ENCODE peak calls at places on chromosomes 4 and X, in five cellular contexts. One of them, this sample, is unnamed. For H3K9me3, the result is how much of the 10 kb centered on the place peaks cover.

GRCh38 chrX:16635040-16635439 is 14.9 kb upstream of the S100G start:
- DNase-seq in DND-41: no peak
- DNase-seq in SK-N-SH: no peak
- DNase-seq in hepatocyte: no peak
- DNase-seq in cardiac muscle cell: no peak
- DNase-seq in this sample: no peak

GRCh38 chr4:24802648-24803047 is 7.3 kb downstream of the SOD3 start:
- DNase-seq in DND-41: no peak
- DNase-seq in hepatocyte: no peak
- DNase-seq in SK-N-SH: no peak
- DNase-seq in cardiac muscle cell: no peak
- DNase-seq in this sample: no peak

GRCh38 chr4:70802923-70803605 is 36.6 kb downstream of the GRSF1 start:
- DNase-seq in hepatocyte: peak
- DNase-seq in DND-41: no peak
- DNase-seq in SK-N-SH: no peak
- DNase-seq in cardiac muscle cell: no peak
- DNase-seq in this sample: no peak

GRCh38 chr4:137065306-137065705 is 467.0 kb downstream of the PCDH18 start:
- DNase-seq in hepatocyte: no peak
- DNase-seq in DND-41: no peak
- DNase-seq in SK-N-SH: no peak
- DNase-seq in cardiac muscle cell: no peak
- DNase-seq in this sample: no peak

GRCh38 chr4:114277690-114278089 is 298.2 kb upstream of the ARSJ start:
- DNase-seq in DND-41: no peak
- DNase-seq in SK-N-SH: no peak
- DNase-seq in cardiac muscle cell: no peak
- DNase-seq in hepatocyte: no peak
- DNase-seq in this sample: no peak

GRCh38 chr4:86846921-86847320 is 2.3 kb downstream of the SLC10A6 start:
- DNase-seq in DND-41: no peak
- DNase-seq in SK-N-SH: no peak
- DNase-seq in hepatocyte: no peak
- DNase-seq in cardiac muscle cell: no peak
- DNase-seq in this sample: no peak

GRCh38 chr4:172998527-172999469 is 169.8 kb upstream of the GALNT7 start:
- DNase-seq in hepatocyte: no peak
- DNase-seq in cardiac muscle cell: no peak
- DNase-seq in SK-N-SH: no peak
- DNase-seq in DND-41: no peak
- DNase-seq in this sample: no peak

GRCh38 chr4:78297075-78297815 is 240.1 kb downstream of the FRAS1 start:
- DNase-seq in SK-N-SH: no peak
- DNase-seq in cardiac muscle cell: no peak
- DNase-seq in DND-41: no peak
- DNase-seq in hepatocyte: no peak
- DNase-seq in this sample: no peak

GRCh38 chr4:71426381-71427042 is 87.7 kb downstream of the SLC4A4 start:
- DNase-seq in DND-41: no peak
- DNase-seq in cardiac muscle cell: no peak
- DNase-seq in hepatocyte: no peak
- DNase-seq in SK-N-SH: no peak
- DNase-seq in this sample: no peak

GRCh38 chr4:85407546-85407945 is 67.4 kb upstream of the ARHGAP24 start:
- DNase-seq in SK-N-SH: no peak
- DNase-seq in DND-41: no peak
- DNase-seq in hepatocyte: no peak
- DNase-seq in cardiac muscle cell: no peak
- DNase-seq in this sample: no peak

GRCh38 chr4:121554377-121554776 is 142.4 kb downstream of the ANXA5 start:
- DNase-seq in cardiac muscle cell: no peak
- DNase-seq in DND-41: no peak
- DNase-seq in SK-N-SH: no peak
- DNase-seq in hepatocyte: peak
- DNase-seq in this sample: no peak

GRCh38 chr4:95627709-95628108 is 78.9 kb upstream of the UNC5C start:
- DNase-seq in hepatocyte: no peak
- DNase-seq in cardiac muscle cell: no peak
- DNase-seq in DND-41: no peak
- DNase-seq in SK-N-SH: no peak
- DNase-seq in this sample: no peak

GRCh38 chr4:4603592-4603991 is 61.7 kb upstream of the STX18 start:
- DNase-seq in hepatocyte: no peak
- DNase-seq in cardiac muscle cell: no peak
- DNase-seq in DND-41: no peak
- DNase-seq in SK-N-SH: no peak
- DNase-seq in this sample: peak

GRCh38 chrX:8201896-8202331 is 30.8 kb upstream of the VCX2 start:
- DNase-seq in hepatocyte: peak
- DNase-seq in SK-N-SH: no peak
- DNase-seq in cardiac muscle cell: no peak
- DNase-seq in DND-41: no peak
- DNase-seq in this sample: peak

GRCh38 chrX:11509786-11510185 is 155.9 kb downstream of the ARHGAP6 start:
- DNase-seq in cardiac muscle cell: no peak
- DNase-seq in DND-41: no peak
- DNase-seq in SK-N-SH: no peak
- DNase-seq in hepatocyte: peak
- DNase-seq in this sample: no peak

GRCh38 chr4:87553182-87553581 is 24.0 kb upstream of the SPARCL1 start:
- DNase-seq in SK-N-SH: no peak
- DNase-seq in DND-41: no peak
- DNase-seq in cardiac muscle cell: no peak
- DNase-seq in hepatocyte: no peak
- DNase-seq in this sample: no peak

GRCh38 chr4:188030401-188030800 is 34.8 kb downstream of the ZFP42 start:
- DNase-seq in DND-41: no peak
- DNase-seq in hepatocyte: no peak
- DNase-seq in SK-N-SH: no peak
- DNase-seq in cardiac muscle cell: no peak
- DNase-seq in this sample: no peak

GRCh38 chrX:63657821-63658220 is 127.2 kb downstream of the ARHGEF9 start:
- DNase-seq in SK-N-SH: no peak
- DNase-seq in hepatocyte: no peak
- DNase-seq in cardiac muscle cell: peak
- DNase-seq in DND-41: no peak
- DNase-seq in this sample: no peak

GRCh38 chr4:76357981-76358380 is 51.4 kb downstream of the STBD1 start:
- DNase-seq in SK-N-SH: no peak
- DNase-seq in DND-41: no peak
- DNase-seq in hepatocyte: no peak
- DNase-seq in cardiac muscle cell: no peak
- DNase-seq in this sample: no peak

GRCh38 chrX:64571011-64571410 is 175.8 kb upstream of the MTMR8 start:
- DNase-seq in SK-N-SH: no peak
- DNase-seq in hepatocyte: no peak
- DNase-seq in cardiac muscle cell: no peak
- DNase-seq in DND-41: no peak
- DNase-seq in this sample: no peak

GRCh38 chr4:2402453-2402852 is 16.0 kb downstream of the ZFYVE28 start:
- DNase-seq in SK-N-SH: no peak
- DNase-seq in hepatocyte: no peak
- DNase-seq in cardiac muscle cell: no peak
- DNase-seq in DND-41: no peak
- DNase-seq in this sample: no peak

GRCh38 chr4:128427832-128428366 is 140.3 kb upstream of the PGRMC2 start:
- DNase-seq in cardiac muscle cell: no peak
- DNase-seq in DND-41: no peak
- DNase-seq in hepatocyte: peak
- DNase-seq in SK-N-SH: peak
- DNase-seq in this sample: peak

GRCh38 chr4:45951153-45951552 is 172.7 kb downstream of the GABRG1 start:
- DNase-seq in DND-41: no peak
- DNase-seq in SK-N-SH: no peak
- DNase-seq in hepatocyte: no peak
- DNase-seq in cardiac muscle cell: no peak
- DNase-seq in this sample: no peak

GRCh38 chr4:180031330-180031729 is 2211.9 kb upstream of the TENM3 start:
- DNase-seq in hepatocyte: no peak
- DNase-seq in SK-N-SH: no peak
- DNase-seq in DND-41: no peak
- DNase-seq in cardiac muscle cell: no peak
- DNase-seq in this sample: no peak

GRCh38 chr4:113293043-113293560 is 243.6 kb downstream of the ANK2 start:
- DNase-seq in SK-N-SH: no peak
- DNase-seq in DND-41: no peak
- DNase-seq in hepatocyte: peak
- DNase-seq in cardiac muscle cell: no peak
- DNase-seq in this sample: no peak

GRCh38 chr4:6781113-6781512 is 1.4 kb upstream of the KIAA0232 start:
- DNase-seq in DND-41: no peak
- DNase-seq in cardiac muscle cell: no peak
- DNase-seq in hepatocyte: no peak
- DNase-seq in SK-N-SH: no peak
- DNase-seq in this sample: no peak

GRCh38 chr4:5717449-5718158 is 6.6 kb downstream of the EVC start:
- DNase-seq in DND-41: no peak
- DNase-seq in SK-N-SH: no peak
- DNase-seq in hepatocyte: no peak
- DNase-seq in cardiac muscle cell: no peak
- DNase-seq in this sample: no peak

GRCh38 chr4:184815046-184815877 is 10.5 kb downstream of the ACSL1 start:
- DNase-seq in DND-41: no peak
- DNase-seq in cardiac muscle cell: peak
- DNase-seq in SK-N-SH: peak
- DNase-seq in hepatocyte: peak
- DNase-seq in this sample: peak

GRCh38 chr4:188423039-188423438 is 283.8 kb downstream of the TRIML1 start:
- DNase-seq in hepatocyte: no peak
- DNase-seq in DND-41: no peak
- DNase-seq in SK-N-SH: no peak
- DNase-seq in cardiac muscle cell: no peak
- DNase-seq in this sample: no peak

GRCh38 chr4:7327341-7327885 is 107.3 kb downstream of the PSAPL1 start:
- DNase-seq in SK-N-SH: no peak
- DNase-seq in cardiac muscle cell: no peak
- DNase-seq in hepatocyte: no peak
- DNase-seq in DND-41: no peak
- DNase-seq in this sample: no peak

DNA sequence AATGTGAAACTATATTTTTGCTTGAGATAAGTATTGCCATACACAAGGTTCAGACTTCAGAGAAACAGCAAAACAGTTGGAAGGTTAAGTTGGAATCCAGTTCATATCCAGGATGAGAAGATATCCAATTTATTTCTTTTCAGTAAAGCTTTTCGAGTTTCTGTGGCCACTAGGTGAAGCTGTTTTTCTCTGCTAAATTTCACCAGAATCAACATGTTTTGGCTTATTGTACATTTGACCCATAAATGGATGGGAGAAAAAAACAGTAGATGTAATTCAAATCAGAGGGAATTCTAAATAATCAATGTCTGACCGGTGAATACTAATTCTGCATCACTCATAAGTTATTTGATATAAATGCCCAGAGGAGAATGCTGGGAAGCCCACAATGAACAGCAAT is 9.1 kb upstream of the METTL14 start:
- DNase-seq in hepatocyte: no peak
- DNase-seq in cardiac muscle cell: no peak
- DNase-seq in DND-41: no peak
- DNase-seq in SK-N-SH: no peak
- DNase-seq in this sample: no peak
- TF ChIP-seq CTCF in hepatocyte: no peak
- TF ChIP-seq CTCF in cardiac muscle cell: no peak
- TF ChIP-seq CTCF in DND-41: peak
- TF ChIP-seq CTCF in SK-N-SH: peak
- TF ChIP-seq CTCF in this sample: peak

GRCh38 chr4:133513891-133514290 is 364.8 kb downstream of the PCDH10 start:
- DNase-seq in hepatocyte: no peak
- DNase-seq in cardiac muscle cell: no peak
- DNase-seq in SK-N-SH: no peak
- DNase-seq in DND-41: no peak
- DNase-seq in this sample: no peak
- H3K4me3 ChIP-seq in hepatocyte: no peak
- H3K4me3 ChIP-seq in cardiac muscle cell: no peak
- H3K4me3 ChIP-seq in SK-N-SH: no peak
- H3K4me3 ChIP-seq in DND-41: no peak
- H3K4me3 ChIP-seq in this sample: no peak

DNA sequence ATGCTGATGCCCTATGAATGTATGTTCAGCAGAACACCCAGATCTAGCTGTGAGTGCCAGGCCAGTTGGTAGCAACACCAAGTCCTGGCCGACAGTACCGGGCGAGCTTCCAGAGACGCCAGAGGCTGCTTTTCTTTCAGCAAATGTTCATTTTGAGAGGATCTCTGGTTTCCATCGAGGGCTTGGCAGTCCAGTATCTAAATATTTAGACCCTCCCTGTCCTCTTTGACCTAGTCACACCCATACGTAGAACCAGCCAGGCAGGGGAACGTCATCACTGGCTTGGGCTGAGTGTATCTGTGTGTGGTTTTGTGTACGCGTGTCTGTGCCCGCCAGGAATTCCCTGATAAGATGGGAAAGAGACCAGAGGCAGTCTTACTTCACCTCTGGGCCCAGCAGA is 14.8 kb upstream of the ELF4 start:
- DNase-seq in SK-N-SH: peak
- DNase-seq in hepatocyte: peak
- DNase-seq in DND-41: no peak
- DNase-seq in cardiac muscle cell: no peak
- DNase-seq in this sample: peak
- H3K9me3 ChIP-seq in SK-N-SH: under half
- H3K9me3 ChIP-seq in hepatocyte: under half
- H3K9me3 ChIP-seq in DND-41: under half
- H3K9me3 ChIP-seq in cardiac muscle cell: under half
- H3K9me3 ChIP-seq in this sample: under half

GRCh38 chr4:163553146-163553545 is 58.7 kb downstream of the TMA16 start:
- DNase-seq in hepatocyte: no peak
- DNase-seq in SK-N-SH: no peak
- DNase-seq in DND-41: no peak
- DNase-seq in cardiac muscle cell: no peak
- DNase-seq in this sample: no peak

GRCh38 chr4:163556650-163557391 is 62.3 kb downstream of the TMA16 start:
- DNase-seq in cardiac muscle cell: no peak
- DNase-seq in DND-41: no peak
- DNase-seq in hepatocyte: no peak
- DNase-seq in SK-N-SH: no peak
- DNase-seq in this sample: no peak

GRCh38 chr4:163558539-163559044 is 64.1 kb downstream of the TMA16 start:
- DNase-seq in DND-41: no peak
- DNase-seq in SK-N-SH: no peak
- DNase-seq in hepatocyte: peak
- DNase-seq in cardiac muscle cell: no peak
- DNase-seq in this sample: no peak

GRCh38 chr4:163554870-163555465 is 60.5 kb downstream of the TMA16 start:
- DNase-seq in SK-N-SH: peak
- DNase-seq in DND-41: no peak
- DNase-seq in cardiac muscle cell: peak
- DNase-seq in hepatocyte: peak
- DNase-seq in this sample: no peak

DNA sequence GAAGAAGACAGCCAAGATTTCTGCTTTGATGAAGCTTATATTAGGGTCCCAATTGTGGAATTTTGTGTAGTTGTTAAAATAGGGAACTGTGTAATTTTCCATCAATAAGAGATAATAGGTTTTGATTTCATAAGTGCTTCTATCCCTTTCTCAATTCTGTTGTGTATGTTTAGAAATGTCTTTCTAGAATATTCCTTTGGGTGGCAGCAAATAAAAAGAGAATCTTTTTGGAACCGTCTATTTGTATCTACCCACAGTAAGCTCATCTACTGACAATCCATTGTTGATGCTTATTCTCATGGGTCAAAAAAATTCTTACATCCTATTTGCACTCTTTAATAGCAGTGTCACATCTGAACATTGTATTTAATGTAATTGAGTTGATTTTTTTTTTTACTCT is 61.7 kb downstream of the TMA16 start:
- DNase-seq in cardiac muscle cell: peak
- DNase-seq in hepatocyte: no peak
- DNase-seq in DND-41: no peak
- DNase-seq in SK-N-SH: no peak
- DNase-seq in this sample: no peak
- TF ChIP-seq CTCF in cardiac muscle cell: no peak
- TF ChIP-seq CTCF in hepatocyte: peak
- TF ChIP-seq CTCF in DND-41: peak
- TF ChIP-seq CTCF in SK-N-SH: peak
- TF ChIP-seq CTCF in this sample: no peak

This sample was measured in BE2C.